ENCODE peak calls at places on chromosomes 3 and 15, in ten cellular contexts. C is SK-N-SH, O is ovary, L is HL-60, M is fibroblast of lung, Q is cardiac muscle cell, T is transverse colon, K is adrenal gland, R is stomach, Y is tibial artery. J is an unnamed sample.

GRCh38 chr3:79086514-79086913 is 681.3 kb downstream of the ROBO1 start:
- DNase-seq in C (peak), O (no peak), L (peak), M (peak), Q (peak), T (peak), K (peak), R (peak), Y (no peak), J (peak)

GRCh38 chr15:25844542-25844941 is 18.6 kb downstream of the ATP10A start:
- DNase-seq in C (no peak), O (no peak), L (no peak), M (no peak), Q (no peak), T (no peak), K (no peak), R (no peak), Y (no peak), J (no peak)

GRCh38 chr3:72738752-72739520 is 109.3 kb downstream of the SHQ1 start:
- DNase-seq in C (peak), O (peak), L (no peak), M (peak), Q (peak), T (peak), K (peak), R (peak), Y (no peak), J (peak)

GRCh38 chr3:146546366-146546965 is 2.1 kb upstream of the PLSCR1 start:
- DNase-seq in C (no peak), O (no peak), L (no peak), M (no peak), Q (no peak), T (no peak), K (no peak), R (no peak), Y (no peak), J (no peak)

GRCh38 chr3:102205647-102206046 is 229.2 kb upstream of the ZPLD1 start:
- DNase-seq in C (no peak), O (no peak), L (no peak), M (no peak), Q (no peak), T (no peak), K (no peak), R (no peak), Y (no peak), J (no peak)

GRCh38 chr15:25811481-25811906 is 51.6 kb downstream of the ATP10A start:
- DNase-seq in C (no peak), O (no peak), L (no peak), M (no peak), Q (no peak), T (no peak), K (no peak), R (no peak), Y (peak), J (no peak)

GRCh38 chr3:40104441-40104840 is 205.1 kb upstream of the EIF1B start:
- DNase-seq in C (no peak), O (no peak), L (no peak), M (no peak), Q (no peak), T (no peak), K (no peak), R (no peak), Y (no peak), J (peak)

GRCh38 chr15:66955001-66955516 is 110.3 kb upstream of the SMAD3 start:
- DNase-seq in C (no peak), O (no peak), L (no peak), M (no peak), Q (no peak), T (no peak), K (no peak), R (no peak), Y (peak), J (no peak)

GRCh38 chr3:125107384-125107783 is 51.6 kb upstream of the HEG1 start:
- DNase-seq in C (no peak), O (no peak), L (no peak), M (no peak), Q (no peak), T (no peak), K (no peak), R (no peak), Y (no peak), J (no peak)

GRCh38 chr15:99477745-99478525 is 87.8 kb upstream of the MEF2A start:
- DNase-seq in C (no peak), O (no peak), L (peak), M (no peak), Q (no peak), T (no peak), K (no peak), R (no peak), Y (no peak), J (no peak)

GRCh38 chr15:36161781-36162212 is 417.6 kb upstream of the CDIN1 start:
- DNase-seq in C (no peak), O (no peak), L (no peak), M (peak), Q (peak), T (no peak), K (no peak), R (no peak), Y (peak), J (no peak)

GRCh38 chr15:100918690-100919480 is at the start of gene LRRK1:
- DNase-seq in C (peak), O (peak), L (no peak), M (peak), Q (peak), T (peak), K (no peak), R (no peak), Y (peak), J (peak)

GRCh38 chr3:98732239-98733054 is 30.7 kb upstream of the ST3GAL6 start:
- DNase-seq in C (peak), O (peak), L (no peak), M (peak), Q (peak), T (peak), K (peak), R (peak), Y (peak), J (peak)

GRCh38 chr3:13025778-13026518 is 47.3 kb downstream of the IQSEC1 start:
- DNase-seq in C (no peak), O (no peak), L (no peak), M (no peak), Q (no peak), T (no peak), K (no peak), R (no peak), Y (no peak), J (no peak)

GRCh38 chr3:49454457-49454856 is 15.6 kb upstream of the DAG1 start:
- DNase-seq in C (no peak), O (no peak), L (no peak), M (no peak), Q (no peak), T (no peak), K (no peak), R (peak), Y (no peak), J (no peak)

GRCh38 chr3:58299839-58300516 is 6.1 kb upstream of the RPP14 start:
- DNase-seq in C (peak), O (no peak), L (no peak), M (peak), Q (peak), T (no peak), K (no peak), R (no peak), Y (no peak), J (no peak)

GRCh38 chr3:45884368-45885201 is 1.8 kb upstream of the CCR9 start:
- DNase-seq in C (no peak), O (no peak), L (no peak), M (no peak), Q (no peak), T (no peak), K (no peak), R (no peak), Y (no peak), J (no peak)

GRCh38 chr3:118817748-118818165 is 216.9 kb downstream of the IGSF11 start:
- DNase-seq in C (peak), O (no peak), L (peak), M (peak), Q (peak), T (peak), K (peak), R (peak), Y (no peak), J (peak)

GRCh38 chr3:132469326-132469725 is 52.0 kb downstream of the DNAJC13 start:
- DNase-seq in C (no peak), O (no peak), L (no peak), M (no peak), Q (no peak), T (no peak), K (no peak), R (no peak), Y (no peak), J (no peak)

GRCh38 chr3:49500408-49501257 is 30.6 kb downstream of the DAG1 start:
- DNase-seq in C (no peak), O (peak), L (peak), M (peak), Q (peak), T (peak), K (peak), R (peak), Y (peak), J (peak)

GRCh38 chr15:40366204-40367037 is 8.4 kb downstream of the DISP2 start:
- DNase-seq in C (no peak), O (no peak), L (no peak), M (no peak), Q (no peak), T (no peak), K (no peak), R (no peak), Y (no peak), J (no peak)

GRCh38 chr15:65476942-65477341 is 40.5 kb downstream of the DPP8 start:
- DNase-seq in C (no peak), O (no peak), L (no peak), M (peak), Q (peak), T (no peak), K (no peak), R (no peak), Y (no peak), J (no peak)

GRCh38 chr3:122609798-122610559 is 32.5 kb downstream of the PARP15 start:
- DNase-seq in C (no peak), O (no peak), L (no peak), M (peak), Q (peak), T (no peak), K (no peak), R (no peak), Y (no peak), J (peak)

GRCh38 chr15:69160976-69161877 is 792 bp downstream of the GLCE start:
- DNase-seq in C (peak), O (peak), L (no peak), M (peak), Q (peak), T (peak), K (peak), R (peak), Y (peak), J (peak)

GRCh38 chr3:131250466-131250865 is 131.1 kb upstream of the NUDT16 start:
- DNase-seq in C (no peak), O (no peak), L (no peak), M (no peak), Q (no peak), T (no peak), K (no peak), R (no peak), Y (no peak), J (no peak)

GRCh38 chr15:68218331-68218730 is 11.2 kb downstream of the CLN6 start:
- DNase-seq in C (no peak), O (peak), L (no peak), M (no peak), Q (no peak), T (no peak), K (peak), R (no peak), Y (peak), J (no peak)

GRCh38 chr3:172629470-172629869 is 81.4 kb downstream of the NCEH1 start:
- DNase-seq in C (no peak), O (no peak), L (no peak), M (peak), Q (no peak), T (no peak), K (no peak), R (no peak), Y (no peak), J (no peak)

GRCh38 chr3:4750306-4751056 is 228.8 kb upstream of the BHLHE40 start:
- DNase-seq in C (no peak), O (peak), L (no peak), M (peak), Q (no peak), T (no peak), K (no peak), R (no peak), Y (no peak), J (no peak)

GRCh38 chr3:106578911-106579310 is 710.1 kb upstream of the CBLB start:
- DNase-seq in C (no peak), O (no peak), L (no peak), M (no peak), Q (no peak), T (no peak), K (no peak), R (no peak), Y (no peak), J (no peak)

GRCh38 chr3:45145223-45145622 is 955 bp downstream of the CDCP1 start:
- DNase-seq in C (peak), O (no peak), L (no peak), M (no peak), Q (no peak), T (no peak), K (no peak), R (no peak), Y (no peak), J (no peak)

GRCh38 chr15:75577401-75578205 is 1.5 kb downstream of the PTPN9 start:
- DNase-seq in C (peak), O (no peak), L (no peak), M (peak), Q (peak), T (no peak), K (no peak), R (no peak), Y (no peak), J (no peak)

GRCh38 chr3:138949002-138949418 is 2.0 kb downstream of the FOXL2NB start:
- DNase-seq in C (no peak), O (peak), L (no peak), M (no peak), Q (no peak), T (no peak), K (no peak), R (no peak), Y (no peak), J (no peak)

GRCh38 chr3:59131016-59131771 is 81.4 kb upstream of the CFAP20DC start:
- DNase-seq in C (peak), O (no peak), L (no peak), M (no peak), Q (no peak), T (no peak), K (no peak), R (no peak), Y (no peak), J (no peak)

GRCh38 chr15:66294157-66294931 is 976 bp downstream of the DIS3L start:
- DNase-seq in C (no peak), O (no peak), L (peak), M (peak), Q (peak), T (peak), K (no peak), R (no peak), Y (no peak), J (peak)

GRCh38 chr3:105367406-105368213 is 901 bp downstream of the ALCAM start:
- DNase-seq in C (peak), O (peak), L (peak), M (peak), Q (peak), T (peak), K (peak), R (peak), Y (peak), J (peak)

GRCh38 chr15:101198820-101199219 is 53.0 kb downstream of the CHSY1 start:
- DNase-seq in C (no peak), O (no peak), L (no peak), M (peak), Q (no peak), T (no peak), K (no peak), R (no peak), Y (no peak), J (no peak)

DNA sequence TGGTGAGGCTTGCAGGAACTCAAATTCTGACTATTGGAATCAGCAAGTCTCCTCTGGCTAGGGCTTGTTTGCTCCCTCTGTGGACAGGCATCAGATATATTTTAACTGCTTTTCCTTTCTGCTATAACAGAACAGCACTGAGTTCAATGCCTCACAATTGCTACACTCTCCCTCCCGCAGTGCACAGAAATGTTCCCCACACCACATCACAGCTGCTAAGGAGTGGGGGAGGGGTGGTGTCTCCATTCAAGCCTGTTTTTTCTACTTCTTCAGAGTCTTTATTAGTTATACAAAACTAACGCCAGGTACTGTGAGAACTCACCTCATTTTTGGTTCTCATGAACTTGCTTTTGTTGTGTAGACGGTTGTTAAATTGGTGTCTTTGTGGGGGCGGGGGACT is 68.5 kb downstream of the BCHE start:
- DNase-seq in C (no peak), O (no peak), L (no peak), M (no peak), Q (no peak), T (no peak), K (no peak), R (no peak), Y (no peak), J (no peak)
- TF ChIP-seq CTCF in C (no peak), O (no peak), L (no peak), M (no peak), Q (no peak), T (no peak), K (no peak), R (no peak), Y (no peak), J (no peak)

GRCh38 chr3:183446838-183447205 is 18.4 kb upstream of the MCF2L2 start:
- DNase-seq in C (no peak), O (no peak), L (no peak), M (no peak), Q (no peak), T (no peak), K (no peak), R (no peak), Y (no peak), J (no peak)

GRCh38 chr3:183449791-183450190 is 21.4 kb upstream of the MCF2L2 start:
- DNase-seq in C (no peak), O (no peak), L (no peak), M (peak), Q (peak), T (no peak), K (no peak), R (no peak), Y (no peak), J (no peak)

GRCh38 chr3:183449391-183449790 is 21.0 kb upstream of the MCF2L2 start:
- DNase-seq in C (peak), O (no peak), L (no peak), M (peak), Q (peak), T (no peak), K (no peak), R (no peak), Y (no peak), J (no peak)

GRCh38 chr3:183447206-183448001 is 19.0 kb upstream of the MCF2L2 start:
- DNase-seq in C (peak), O (peak), L (peak), M (peak), Q (peak), T (peak), K (peak), R (peak), Y (peak), J (peak)

GRCh38 chr3:183448369-183449128 is 20.1 kb upstream of the MCF2L2 start:
- DNase-seq in C (no peak), O (no peak), L (no peak), M (no peak), Q (no peak), T (no peak), K (no peak), R (no peak), Y (no peak), J (no peak)
- H3K27ac ChIP-seq in C (peak), O (no peak), L (no peak), M (no peak), Q (peak), T (no peak), K (peak), R (peak), Y (no peak), J (no peak)

DNA sequence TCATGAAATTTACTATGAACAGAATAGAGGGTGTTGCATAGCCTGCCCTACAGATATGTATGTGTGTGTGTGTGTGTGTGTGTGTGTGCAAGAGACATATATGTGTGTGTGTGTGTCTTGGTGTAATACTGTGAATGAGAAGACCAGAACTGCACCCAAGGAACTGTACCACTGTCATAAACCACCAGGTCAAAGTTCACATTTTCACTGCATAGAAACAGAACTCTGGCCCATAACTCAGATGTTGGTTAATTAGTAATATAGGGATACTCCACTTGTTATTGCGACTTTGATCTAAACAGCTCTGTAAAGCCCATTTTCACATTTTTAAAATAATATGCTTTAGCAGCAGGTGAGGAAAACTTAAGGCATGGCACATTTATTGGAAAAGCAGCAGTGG is 111.8 kb downstream of the IGF2BP2 start:
- DNase-seq in C (no peak), O (no peak), L (no peak), M (no peak), Q (no peak), T (peak), K (no peak), R (no peak), Y (no peak), J (no peak)
- TF ChIP-seq CTCF in C (no peak), O (no peak), L (no peak), M (no peak), Q (no peak), T (no peak), K (no peak), R (no peak), Y (no peak), J (no peak)

GRCh38 chr3:14319654-14320182 is 82.7 kb upstream of the SLC6A6 start:
- DNase-seq in C (peak), O (no peak), L (peak), M (peak), Q (peak), T (peak), K (no peak), R (peak), Y (no peak), J (peak)
- H3K27ac ChIP-seq in C (no peak), O (no peak), L (peak), M (no peak), Q (no peak), T (no peak), K (no peak), R (no peak), Y (no peak), J (no peak)

GRCh38 chr3:51941798-51942602 is at the start of the genes PARP3 and RRP9:
- DNase-seq in C (peak), O (peak), L (peak), M (peak), Q (peak), T (peak), K (peak), R (peak), Y (peak), J (peak)
- TF ChIP-seq CTCF in C (peak), O (peak), L (peak), M (peak), Q (peak), T (peak), K (peak), R (peak), Y (peak), J (peak)

J was measured in A673.